ENCODE peak calls at places on chromosomes 1 and 21, in nine cellular contexts. Q is sigmoid colon; A is CD4-positive, alpha-beta memory T cell; K is stomach; G is lower lobe of right lung; D is cardiac muscle cell; N is SK-N-SH; F is thoracic aorta; C is ascending aorta. T is an unnamed sample. For H3K36me3, the result is how much of the 10 kb centered on the place peaks cover.

GRCh38 chr1:171138973-171139372 is 46.1 kb upstream of the FMO2 start:
- DNase-seq in Q (no peak), A (no peak), K (no peak), G (no peak), D (no peak), N (no peak), F (no peak), C (no peak), T (no peak)

GRCh38 chr21:33936221-33937038 is 20.8 kb upstream of the ATP5PO start:
- DNase-seq in Q (no peak), A (peak), K (no peak), G (no peak), D (no peak), N (no peak), F (no peak), C (no peak), T (no peak)

GRCh38 chr1:114719424-114719787 is 2.8 kb upstream of the NRAS start:
- DNase-seq in Q (no peak), A (no peak), K (no peak), G (no peak), D (no peak), N (no peak), F (no peak), C (no peak), T (no peak)

GRCh38 chr1:204041232-204041767 is 31.6 kb upstream of the SOX13 start:
- DNase-seq in Q (no peak), A (no peak), K (no peak), G (no peak), D (no peak), N (no peak), F (peak), C (no peak), T (no peak)

GRCh38 chr1:203590559-203590958 is 36.1 kb upstream of the ATP2B4 start:
- DNase-seq in Q (no peak), A (no peak), K (no peak), G (no peak), D (no peak), N (no peak), F (no peak), C (no peak), T (no peak)

GRCh38 chr1:58162952-58163550 is 383.5 kb downstream of the OMA1 start:
- DNase-seq in Q (peak), A (no peak), K (peak), G (no peak), D (peak), N (peak), F (no peak), C (no peak), T (peak)

GRCh38 chr1:177913762-177914540 is 55.9 kb downstream of the SEC16B start:
- DNase-seq in Q (no peak), A (no peak), K (peak), G (no peak), D (peak), N (peak), F (no peak), C (no peak), T (no peak)

GRCh38 chr1:1371741-1372711 is 3.0 kb downstream of the AURKAIP1 start:
- DNase-seq in Q (peak), A (peak), K (peak), G (peak), D (peak), N (peak), F (no peak), C (no peak), T (no peak)

GRCh38 chr1:24803220-24803619 is 58.0 kb downstream of the CLIC4 start:
- DNase-seq in Q (no peak), A (no peak), K (no peak), G (no peak), D (no peak), N (no peak), F (no peak), C (no peak), T (no peak)

GRCh38 chr1:228778946-228779345 is 43.7 kb downstream of the RHOU start:
- DNase-seq in Q (no peak), A (no peak), K (no peak), G (no peak), D (no peak), N (no peak), F (no peak), C (no peak), T (no peak)

GRCh38 chr1:94599090-94599813 is 57.7 kb upstream of the F3 start:
- DNase-seq in Q (no peak), A (no peak), K (peak), G (no peak), D (peak), N (no peak), F (no peak), C (no peak), T (no peak)

GRCh38 chr21:26188422-26188821 is 17.9 kb upstream of the APP start:
- DNase-seq in Q (no peak), A (no peak), K (no peak), G (no peak), D (no peak), N (no peak), F (no peak), C (no peak), T (no peak)

GRCh38 chr1:88683516-88683847 is 591 bp upstream of the PKN2 start:
- DNase-seq in Q (peak), A (peak), K (peak), G (peak), D (peak), N (no peak), F (no peak), C (no peak), T (no peak)

GRCh38 chr1:47388548-47389238 is 27.4 kb upstream of the FOXE3 start:
- DNase-seq in Q (peak), A (no peak), K (peak), G (no peak), D (peak), N (peak), F (no peak), C (no peak), T (peak)

GRCh38 chr1:205111354-205111753 is 10.4 kb downstream of the RBBP5 start:
- DNase-seq in Q (no peak), A (no peak), K (no peak), G (no peak), D (no peak), N (no peak), F (no peak), C (no peak), T (no peak)
- H3K36me3 ChIP-seq in Q (under half), A (under half), K (half or more), G (half or more), D (under half), N (under half), F (under half), C (under half), T (under half)

GRCh38 chr1:241630476-241630875 is 9.7 kb downstream of the CHML start:
- DNase-seq in Q (no peak), A (no peak), K (no peak), G (no peak), D (no peak), N (no peak), F (no peak), C (no peak), T (no peak)

GRCh38 chr1:241624925-241625324 is 15.2 kb downstream of the CHML start:
- DNase-seq in Q (no peak), A (no peak), K (no peak), G (no peak), D (no peak), N (no peak), F (no peak), C (no peak), T (no peak)

GRCh38 chr1:241630899-241631298 is 9.3 kb downstream of the CHML start:
- DNase-seq in Q (no peak), A (no peak), K (no peak), G (no peak), D (no peak), N (no peak), F (no peak), C (no peak), T (no peak)

GRCh38 chr1:241630005-241630404 is 10.2 kb downstream of the CHML start:
- DNase-seq in Q (no peak), A (no peak), K (no peak), G (no peak), D (no peak), N (no peak), F (no peak), C (no peak), T (no peak)

GRCh38 chr1:241627453-241628329 is 12.5 kb downstream of the CHML start:
- DNase-seq in Q (no peak), A (peak), K (no peak), G (no peak), D (peak), N (no peak), F (no peak), C (no peak), T (no peak)
- H3K4me3 ChIP-seq in Q (no peak), A (no peak), K (no peak), G (no peak), D (no peak), N (no peak), F (no peak), C (no peak), T (no peak)

GRCh38 chr1:21736876-21737275 is 46.1 kb downstream of the USP48 start:
- DNase-seq in Q (no peak), A (no peak), K (no peak), G (no peak), D (no peak), N (no peak), F (no peak), C (no peak), T (no peak)
- H3K36me3 ChIP-seq in Q (under half), A (under half), K (half or more), G (half or more), D (under half), N (half or more), F (under half), C (half or more), T (under half)

DNA sequence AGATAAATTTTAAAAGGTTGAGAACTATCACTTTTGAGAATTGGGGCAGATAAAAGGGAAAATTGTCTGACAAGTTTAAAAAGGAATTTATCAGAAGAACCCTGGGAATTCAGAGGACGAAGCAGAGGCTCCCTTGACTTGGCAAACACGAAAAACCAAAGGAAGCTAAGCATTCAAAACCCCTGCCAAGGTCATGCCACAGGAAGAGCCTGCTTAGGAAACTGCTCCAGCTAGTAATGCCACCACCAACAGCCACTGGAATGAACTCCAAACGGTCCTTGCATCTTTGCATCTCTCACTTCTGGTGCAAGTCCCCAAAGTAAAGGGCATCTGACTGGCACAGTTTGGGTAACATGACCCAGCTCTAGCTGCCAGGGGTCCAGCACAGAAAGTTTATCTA is 7.2 kb downstream of the GPBP1L1 start:
- DNase-seq in Q (no peak), A (no peak), K (no peak), G (no peak), D (no peak), N (no peak), F (no peak), C (no peak), T (no peak)
- H3K4me3 ChIP-seq in Q (no peak), A (no peak), K (no peak), G (no peak), D (no peak), N (no peak), F (peak), C (peak), T (no peak)

DNA sequence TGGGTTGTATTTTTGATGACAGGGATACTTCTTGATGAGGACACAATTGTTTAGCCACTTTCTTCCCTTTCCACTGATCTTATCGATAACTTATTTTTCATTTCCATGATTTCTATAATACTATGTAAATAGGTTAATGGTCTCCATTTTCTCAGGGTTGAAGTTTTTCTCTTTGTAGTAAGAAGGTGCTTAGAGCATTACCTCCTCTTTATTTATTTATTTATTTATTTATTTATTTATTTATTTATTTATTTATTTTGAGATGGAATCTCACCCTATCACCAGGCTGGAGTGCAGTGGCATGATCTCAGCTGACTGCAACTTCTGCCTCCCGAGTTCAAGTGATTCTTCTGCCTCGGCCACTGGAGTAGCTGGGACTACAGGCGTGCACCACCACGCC is 70.4 kb downstream of the UBE4B start:
- DNase-seq in Q (no peak), A (no peak), K (no peak), G (no peak), D (no peak), N (no peak), F (no peak), C (no peak), T (no peak)
- H3K36me3 ChIP-seq in Q (under half), A (under half), K (half or more), G (half or more), D (under half), N (under half), F (under half), C (half or more), T (under half)